ENCODE peak calls at places on chromosomes 13 and 19, in five cellular contexts. One of them, this sample, is unnamed.

GRCh38 chr19:35346193-35347052 is 1.3 kb upstream of the FFAR1 start:
- DNase-seq in A549: no peak
- DNase-seq in uterus: no peak
- DNase-seq in astrocyte of the spinal cord: no peak
- DNase-seq in adrenal gland: no peak
- DNase-seq in this sample: no peak

GRCh38 chr19:55614711-55615552 is 9.4 kb downstream of the ZNF784 start:
- DNase-seq in A549: no peak
- DNase-seq in adrenal gland: no peak
- DNase-seq in astrocyte of the spinal cord: no peak
- DNase-seq in uterus: no peak
- DNase-seq in this sample: no peak

GRCh38 chr13:25018729-25019115 is 77.2 kb upstream of the PABPC3 start:
- DNase-seq in astrocyte of the spinal cord: no peak
- DNase-seq in A549: no peak
- DNase-seq in uterus: no peak
- DNase-seq in adrenal gland: no peak
- DNase-seq in this sample: peak

GRCh38 chr19:10270616-10271394 is at the start of gene ICAM1:
- DNase-seq in adrenal gland: peak
- DNase-seq in uterus: peak
- DNase-seq in A549: no peak
- DNase-seq in astrocyte of the spinal cord: peak
- DNase-seq in this sample: peak

GRCh38 chr19:53881482-53882390 is at the start of gene PRKCG:
- DNase-seq in adrenal gland: no peak
- DNase-seq in A549: peak
- DNase-seq in uterus: no peak
- DNase-seq in astrocyte of the spinal cord: no peak
- DNase-seq in this sample: peak

GRCh38 chr13:112885242-112885781 is 83.7 kb upstream of the MCF2L start:
- DNase-seq in astrocyte of the spinal cord: no peak
- DNase-seq in uterus: no peak
- DNase-seq in adrenal gland: no peak
- DNase-seq in A549: no peak
- DNase-seq in this sample: no peak

GRCh38 chr19:7637374-7638256 is 705 bp downstream of the STXBP2 start:
- DNase-seq in adrenal gland: peak
- DNase-seq in A549: peak
- DNase-seq in astrocyte of the spinal cord: no peak
- DNase-seq in uterus: no peak
- DNase-seq in this sample: peak

GRCh38 chr13:49053899-49054298 is 78.2 kb downstream of the FNDC3A start:
- DNase-seq in adrenal gland: no peak
- DNase-seq in astrocyte of the spinal cord: no peak
- DNase-seq in A549: no peak
- DNase-seq in uterus: no peak
- DNase-seq in this sample: no peak

GRCh38 chr13:49098198-49098597 is 121.9 kb upstream of the MLNR start:
- DNase-seq in A549: no peak
- DNase-seq in adrenal gland: peak
- DNase-seq in uterus: peak
- DNase-seq in astrocyte of the spinal cord: peak
- DNase-seq in this sample: peak

GRCh38 chr13:43946281-43946680 is 66.6 kb downstream of the LACC1 start:
- DNase-seq in A549: no peak
- DNase-seq in adrenal gland: no peak
- DNase-seq in astrocyte of the spinal cord: no peak
- DNase-seq in uterus: no peak
- DNase-seq in this sample: no peak

GRCh38 chr19:58001895-58002369 is 688 bp downstream of the ZNF606 start:
- DNase-seq in A549: no peak
- DNase-seq in uterus: no peak
- DNase-seq in adrenal gland: peak
- DNase-seq in astrocyte of the spinal cord: peak
- DNase-seq in this sample: no peak

GRCh38 chr19:1102407-1103106 is 1.2 kb upstream of the GPX4 start:
- DNase-seq in uterus: peak
- DNase-seq in A549: no peak
- DNase-seq in adrenal gland: peak
- DNase-seq in astrocyte of the spinal cord: peak
- DNase-seq in this sample: peak

GRCh38 chr13:112931028-112931934 is 37.7 kb upstream of the MCF2L start:
- DNase-seq in astrocyte of the spinal cord: peak
- DNase-seq in uterus: no peak
- DNase-seq in A549: peak
- DNase-seq in adrenal gland: peak
- DNase-seq in this sample: peak

GRCh38 chr19:38265213-38265861 is 964 bp downstream of the SPINT2 start:
- DNase-seq in astrocyte of the spinal cord: no peak
- DNase-seq in uterus: no peak
- DNase-seq in A549: peak
- DNase-seq in adrenal gland: no peak
- DNase-seq in this sample: peak

GRCh38 chr13:79227418-79227817 is 178.6 kb downstream of the RBM26 start:
- DNase-seq in A549: no peak
- DNase-seq in adrenal gland: no peak
- DNase-seq in astrocyte of the spinal cord: no peak
- DNase-seq in uterus: no peak
- DNase-seq in this sample: no peak

GRCh38 chr13:75452564-75452963 is 29.4 kb downstream of the TBC1D4 start:
- DNase-seq in A549: no peak
- DNase-seq in uterus: no peak
- DNase-seq in astrocyte of the spinal cord: no peak
- DNase-seq in adrenal gland: no peak
- DNase-seq in this sample: no peak

GRCh38 chr13:25466880-25467279 is 95.1 kb downstream of the ATP8A2 start:
- DNase-seq in uterus: no peak
- DNase-seq in adrenal gland: no peak
- DNase-seq in A549: no peak
- DNase-seq in astrocyte of the spinal cord: no peak
- DNase-seq in this sample: no peak

GRCh38 chr19:49763230-49763629 is at the start of gene TSKS:
- DNase-seq in astrocyte of the spinal cord: no peak
- DNase-seq in uterus: no peak
- DNase-seq in A549: no peak
- DNase-seq in adrenal gland: no peak
- DNase-seq in this sample: no peak

GRCh38 chr19:5588441-5588840 is 20.7 kb upstream of the TINCR start:
- DNase-seq in A549: no peak
- DNase-seq in uterus: no peak
- DNase-seq in astrocyte of the spinal cord: peak
- DNase-seq in adrenal gland: peak
- DNase-seq in this sample: no peak

GRCh38 chr13:110422913-110423688 is 116.0 kb downstream of the COL4A2 start:
- DNase-seq in A549: no peak
- DNase-seq in adrenal gland: no peak
- DNase-seq in astrocyte of the spinal cord: no peak
- DNase-seq in uterus: no peak
- DNase-seq in this sample: no peak

GRCh38 chr13:26719356-26719945 is 41.1 kb downstream of the GPR12 start:
- DNase-seq in adrenal gland: no peak
- DNase-seq in uterus: no peak
- DNase-seq in A549: no peak
- DNase-seq in astrocyte of the spinal cord: no peak
- DNase-seq in this sample: no peak

GRCh38 chr19:47444388-47444821 is 25.1 kb upstream of the MEIS3 start:
- DNase-seq in uterus: no peak
- DNase-seq in adrenal gland: no peak
- DNase-seq in A549: no peak
- DNase-seq in astrocyte of the spinal cord: no peak
- DNase-seq in this sample: no peak

GRCh38 chr13:33132644-33133440 is 116.6 kb downstream of the KL start:
- DNase-seq in astrocyte of the spinal cord: peak
- DNase-seq in adrenal gland: no peak
- DNase-seq in uterus: no peak
- DNase-seq in A549: no peak
- DNase-seq in this sample: no peak

GRCh38 chr19:31548941-31549340 is 199.7 kb upstream of the TSHZ3 start:
- DNase-seq in uterus: peak
- DNase-seq in astrocyte of the spinal cord: peak
- DNase-seq in A549: no peak
- DNase-seq in adrenal gland: peak
- DNase-seq in this sample: no peak

GRCh38 chr13:61648546-61648945 is 232.9 kb upstream of the PCDH20 start:
- DNase-seq in A549: no peak
- DNase-seq in astrocyte of the spinal cord: no peak
- DNase-seq in uterus: no peak
- DNase-seq in adrenal gland: no peak
- DNase-seq in this sample: no peak

GRCh38 chr19:10566658-10567410 is 1.0 kb upstream of the KRI1 start:
- DNase-seq in astrocyte of the spinal cord: no peak
- DNase-seq in adrenal gland: peak
- DNase-seq in uterus: no peak
- DNase-seq in A549: no peak
- DNase-seq in this sample: no peak

GRCh38 chr19:583198-583967 is 6.3 kb upstream of the HCN2 start:
- DNase-seq in astrocyte of the spinal cord: no peak
- DNase-seq in uterus: no peak
- DNase-seq in adrenal gland: no peak
- DNase-seq in A549: no peak
- DNase-seq in this sample: no peak

GRCh38 chr19:47437500-47437899 is 18.2 kb upstream of the MEIS3 start:
- DNase-seq in uterus: no peak
- DNase-seq in adrenal gland: no peak
- DNase-seq in A549: no peak
- DNase-seq in astrocyte of the spinal cord: no peak
- DNase-seq in this sample: no peak

GRCh38 chr13:98975822-98976261 is 2.0 kb downstream of the DOCK9 start:
- DNase-seq in astrocyte of the spinal cord: peak
- DNase-seq in uterus: no peak
- DNase-seq in A549: no peak
- DNase-seq in adrenal gland: peak
- DNase-seq in this sample: no peak

GRCh38 chr19:16224266-16225045 is 26.7 kb downstream of the AP1M1 start:
- DNase-seq in A549: no peak
- DNase-seq in astrocyte of the spinal cord: no peak
- DNase-seq in adrenal gland: no peak
- DNase-seq in uterus: no peak
- DNase-seq in this sample: no peak

GRCh38 chr19:16227837-16228636 is 30.3 kb downstream of the AP1M1 start:
- DNase-seq in A549: no peak
- DNase-seq in astrocyte of the spinal cord: no peak
- DNase-seq in uterus: no peak
- DNase-seq in adrenal gland: no peak
- DNase-seq in this sample: no peak

GRCh38 chr19:16226878-16227836 is 29.4 kb downstream of the AP1M1 start:
- DNase-seq in astrocyte of the spinal cord: no peak
- DNase-seq in A549: no peak
- DNase-seq in adrenal gland: no peak
- DNase-seq in uterus: no peak
- DNase-seq in this sample: no peak

GRCh38 chr19:16225279-16226183 is 27.8 kb downstream of the AP1M1 start:
- DNase-seq in adrenal gland: no peak
- DNase-seq in astrocyte of the spinal cord: no peak
- DNase-seq in uterus: no peak
- DNase-seq in A549: no peak
- DNase-seq in this sample: no peak

DNA sequence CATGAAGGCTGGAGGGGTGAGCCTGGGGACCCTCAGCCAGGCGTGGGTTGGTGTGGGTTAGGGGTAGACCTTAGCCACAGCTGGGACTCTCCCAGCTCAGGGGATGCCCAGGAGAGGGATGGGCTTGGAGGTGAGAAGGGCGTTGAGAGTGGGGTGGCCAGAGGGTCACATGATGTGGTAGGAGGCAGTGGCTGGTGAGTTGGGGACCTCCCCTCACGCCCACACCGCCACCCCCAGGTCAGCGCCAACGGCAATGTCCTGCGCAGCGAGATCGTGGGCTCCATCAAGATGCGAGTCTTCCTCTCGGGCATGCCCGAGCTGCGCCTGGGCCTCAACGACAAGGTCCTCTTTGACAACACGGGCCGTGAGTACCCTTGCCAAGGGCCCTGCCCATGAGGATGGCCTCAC is 28.5 kb downstream of the AP1M1 start:
- DNase-seq in adrenal gland: no peak
- DNase-seq in uterus: no peak
- DNase-seq in A549: no peak
- DNase-seq in astrocyte of the spinal cord: no peak
- DNase-seq in this sample: no peak
- TF ChIP-seq CTCF in adrenal gland: no peak
- TF ChIP-seq CTCF in uterus: no peak
- TF ChIP-seq CTCF in A549: no peak
- TF ChIP-seq CTCF in astrocyte of the spinal cord: no peak
- TF ChIP-seq CTCF in this sample: no peak

GRCh38 chr19:30521937-30522336 is 149.8 kb downstream of the ZNF536 start:
- DNase-seq in uterus: no peak
- DNase-seq in A549: no peak
- DNase-seq in adrenal gland: no peak
- DNase-seq in astrocyte of the spinal cord: no peak
- DNase-seq in this sample: no peak

GRCh38 chr19:30522359-30522758 is 150.2 kb downstream of the ZNF536 start:
- DNase-seq in A549: no peak
- DNase-seq in astrocyte of the spinal cord: no peak
- DNase-seq in adrenal gland: no peak
- DNase-seq in uterus: no peak
- DNase-seq in this sample: no peak

GRCh38 chr19:30523791-30524190 is 151.6 kb downstream of the ZNF536 start:
- DNase-seq in astrocyte of the spinal cord: no peak
- DNase-seq in adrenal gland: no peak
- DNase-seq in A549: no peak
- DNase-seq in uterus: no peak
- DNase-seq in this sample: no peak

GRCh38 chr19:30528919-30529318 is 156.7 kb downstream of the ZNF536 start:
- DNase-seq in A549: no peak
- DNase-seq in uterus: no peak
- DNase-seq in astrocyte of the spinal cord: no peak
- DNase-seq in adrenal gland: no peak
- DNase-seq in this sample: no peak

DNA sequence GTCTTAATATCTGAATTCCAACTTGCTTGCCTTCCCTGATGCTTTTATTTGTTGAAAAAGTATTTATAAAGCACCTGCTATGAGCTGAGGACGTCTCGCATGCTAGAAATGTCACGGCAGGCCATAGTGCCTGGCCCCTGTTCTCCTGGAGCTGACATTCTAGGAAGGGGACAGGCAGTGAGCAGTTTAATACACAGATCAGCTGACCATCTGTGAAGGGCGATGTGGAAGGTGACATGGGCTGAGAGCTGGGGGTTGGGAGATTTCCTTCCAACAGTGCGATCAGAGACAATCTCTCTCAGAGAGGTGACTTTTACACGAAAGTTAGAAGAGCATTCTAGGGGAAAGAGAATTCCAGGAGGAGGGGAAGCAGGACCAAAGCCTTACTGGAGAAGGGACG is 153.2 kb downstream of the ZNF536 start:
- DNase-seq in adrenal gland: no peak
- DNase-seq in astrocyte of the spinal cord: no peak
- DNase-seq in A549: no peak
- DNase-seq in uterus: no peak
- DNase-seq in this sample: no peak
- TF ChIP-seq CTCF in adrenal gland: no peak
- TF ChIP-seq CTCF in astrocyte of the spinal cord: no peak
- TF ChIP-seq CTCF in A549: no peak
- TF ChIP-seq CTCF in uterus: no peak
- TF ChIP-seq CTCF in this sample: no peak

GRCh38 chr13:105139380-105140285 is 1395.8 kb downstream of the EFNB2 start:
- DNase-seq in astrocyte of the spinal cord: peak
- DNase-seq in uterus: no peak
- DNase-seq in A549: peak
- DNase-seq in adrenal gland: peak
- DNase-seq in this sample: no peak
- TF ChIP-seq CTCF in astrocyte of the spinal cord: no peak
- TF ChIP-seq CTCF in uterus: no peak
- TF ChIP-seq CTCF in A549: peak
- TF ChIP-seq CTCF in adrenal gland: no peak
- TF ChIP-seq CTCF in this sample: no peak

GRCh38 chr19:15463865-15464371 is 426 bp downstream of the RASAL3 start:
- DNase-seq in A549: no peak
- DNase-seq in adrenal gland: no peak
- DNase-seq in uterus: no peak
- DNase-seq in astrocyte of the spinal cord: no peak
- DNase-seq in this sample: no peak
- TF ChIP-seq CTCF in A549: no peak
- TF ChIP-seq CTCF in adrenal gland: no peak
- TF ChIP-seq CTCF in uterus: no peak
- TF ChIP-seq CTCF in astrocyte of the spinal cord: no peak
- TF ChIP-seq CTCF in this sample: no peak

This sample was measured in Calu3.